ENCODE peak calls at places on chromosomes 11 and 22, in six cellular contexts. P is stimulated activated CD8-positive, alpha-beta memory T cell treated with anti-CD3 and anti-CD28 coated beads, Interleukin-4, amount 100 ng/mL, for 24 hours; F is thoracic aorta; N is endodermal cell; B is AG08395; J is GM13976. O is an unnamed sample.

GRCh38 chr11:33610903-33611302 is 89.7 kb downstream of the C11orf91 start:
- DNase-seq in N (no peak), P (no peak), B (no peak), F (no peak), J (no peak), O (no peak)

GRCh38 chr11:100673063-100673462 is 14.0 kb upstream of the ARHGAP42 start:
- DNase-seq in B (no peak), J (no peak), P (no peak), N (no peak), F (no peak), O (no peak)

GRCh38 chr11:128824199-128825049 is 42.7 kb downstream of the KCNJ1 start:
- DNase-seq in N (no peak), B (no peak), J (no peak), P (no peak), F (no peak), O (peak; percentile 52)

GRCh38 chr11:35978173-35978572 is 34.3 kb downstream of the LDLRAD3 start:
- DNase-seq in P (no peak), B (no peak), F (no peak), N (no peak), J (no peak), O (no peak)

GRCh38 chr22:27778299-27779090 is 23.1 kb downstream of the MN1 start:
- DNase-seq in N (no peak), P (no peak), J (no peak), F (no peak), B (no peak), O (no peak)

GRCh38 chr11:72641900-72642814 is 32.1 kb downstream of the PDE2A start:
- DNase-seq in B (peak; percentile 64), F (no peak), J (peak; percentile 74), P (no peak), N (peak; percentile 84), O (peak; percentile 74)

GRCh38 chr11:19573666-19574065 is 139.0 kb upstream of the NAV2 start:
- DNase-seq in B (no peak), J (no peak), F (no peak), N (no peak), P (no peak), O (peak; percentile 53)

GRCh38 chr11:18490319-18490718 is 34.7 kb downstream of the LDHAL6A start:
- DNase-seq in P (no peak), J (no peak), F (no peak), B (peak; percentile 38), N (no peak), O (no peak)

GRCh38 chr11:75426720-75427086 is 6.3 kb downstream of the KLHL35 start:
- DNase-seq in F (no peak), P (no peak), N (no peak), B (no peak), J (no peak), O (no peak)

GRCh38 chr22:47073101-47073500 is 310.7 kb downstream of the TBC1D22A start:
- DNase-seq in P (no peak), J (no peak), F (no peak), N (no peak), B (no peak), O (no peak)

GRCh38 chr11:117663826-117664225 is 133.2 kb downstream of the DSCAML1 start:
- DNase-seq in P (no peak), J (no peak), F (no peak), N (no peak), B (no peak), O (no peak)

GRCh38 chr22:42202669-42203068 is 67.8 kb downstream of the TCF20 start:
- DNase-seq in P (peak; percentile 54), B (peak; percentile 24), N (peak; percentile 28), F (no peak), J (no peak), O (no peak)

GRCh38 chr11:6656936-6657335 is 1.3 kb upstream of the DCHS1 start:
- DNase-seq in J (no peak), F (no peak), B (no peak), N (no peak), P (no peak), O (no peak)

GRCh38 chr11:113314389-113315301 is at the start of gene TTC12:
- DNase-seq in B (peak; percentile 36), N (peak; percentile 99), F (peak; percentile 68), P (peak; percentile 91), J (peak; percentile 95), O (peak; percentile 98)

GRCh38 chr11:120296554-120296953 is 28.5 kb upstream of the TLCD5 start:
- DNase-seq in F (no peak), N (no peak), J (no peak), B (no peak), P (no peak), O (no peak)

GRCh38 chr11:66346476-66347424 is 679 bp downstream of the B4GAT1 start:
- DNase-seq in F (no peak), N (no peak), P (no peak), B (no peak), J (no peak), O (peak; percentile 45)

GRCh38 chr11:77200869-77201268 is 72.8 kb downstream of the MYO7A start:
- DNase-seq in J (no peak), B (no peak), F (no peak), N (no peak), P (no peak), O (no peak)

GRCh38 chr22:24133187-24133965 is 47.9 kb upstream of the SUSD2 start:
- DNase-seq in N (peak; percentile 69), P (no peak), J (no peak), F (no peak), B (no peak), O (no peak)

GRCh38 chr22:41565403-41566054 is 4.7 kb downstream of the CSDC2 start:
- DNase-seq in B (peak; percentile 88), N (peak; percentile 75), F (no peak), J (no peak), P (no peak), O (peak; percentile 93)

GRCh38 chr11:104653011-104653806 is 245.1 kb downstream of the CASP12 start:
- DNase-seq in P (no peak), B (no peak), F (no peak), J (no peak), N (no peak), O (no peak)

GRCh38 chr11:130652671-130653335 is 204.4 kb downstream of the ADAMTS15 start:
- DNase-seq in B (peak; percentile 73), F (no peak), J (no peak), P (no peak), N (peak; percentile 17), O (peak; percentile 7)

GRCh38 chr22:27825174-27825573 is 23.6 kb upstream of the MN1 start:
- DNase-seq in J (no peak), N (peak; percentile 75), B (no peak), P (no peak), F (no peak), O (no peak)

GRCh38 chr22:22721681-22722309 is 77.4 kb downstream of the GGTLC2 start:
- DNase-seq in B (peak; percentile 7), F (no peak), P (peak; percentile 68), J (no peak), N (no peak), O (peak; percentile 62)

GRCh38 chr11:96486890-96487633 is 97.2 kb downstream of the JRKL start:
- DNase-seq in P (no peak), B (no peak), J (no peak), F (no peak), N (peak; percentile 72), O (peak; percentile 89)

GRCh38 chr11:2662430-2663299 is 37.1 kb downstream of the KCNQ1OT1 start:
- DNase-seq in J (peak; percentile 15), P (no peak), F (no peak), B (no peak), N (peak; percentile 25), O (peak; percentile 43)

GRCh38 chr11:12258451-12258850 is 118.9 kb upstream of the PARVA start:
- DNase-seq in N (no peak), B (peak; percentile 56), J (no peak), P (no peak), F (no peak), O (peak; percentile 80)

GRCh38 chr22:20124083-20124787 is 7.2 kb upstream of the TRMT2A start:
- DNase-seq in J (no peak), N (no peak), F (no peak), P (no peak), B (no peak), O (no peak)

GRCh38 chr22:37218399-37218770 is 6.1 kb upstream of the SSTR3 start:
- DNase-seq in F (no peak), J (no peak), P (no peak), N (no peak), B (no peak), O (no peak)

GRCh38 chr22:30283342-30283741 is 6.0 kb downstream of the CASTOR1 start:
- DNase-seq in F (no peak), P (no peak), J (no peak), B (no peak), N (no peak), O (no peak)

GRCh38 chr11:2132874-2133480 is 6.2 kb downstream of the IGF2 start:
- DNase-seq in P (no peak), F (no peak), N (no peak), B (no peak), J (no peak), O (no peak)

GRCh38 chr11:23021287-23021863 is 161.1 kb upstream of the CCDC179 start:
- DNase-seq in J (peak; percentile 30), F (no peak), N (peak; percentile 67), B (peak; percentile 69), P (no peak), O (peak; percentile 60)

GRCh38 chr11:76149713-76150112 is 56.6 kb downstream of the WNT11 start:
- DNase-seq in B (no peak), J (no peak), P (no peak), N (no peak), F (no peak), O (no peak)

GRCh38 chr22:23268139-23268712 is 87.9 kb downstream of the BCR start:
- DNase-seq in B (no peak), J (no peak), N (peak; percentile 68), F (no peak), P (no peak), O (no peak)

GRCh38 chr22:27132400-27132799 is 475.0 kb downstream of the MIAT start:
- DNase-seq in F (no peak), P (no peak), B (no peak), N (no peak), J (no peak), O (no peak)

GRCh38 chr11:94746721-94747120 is 21.4 kb upstream of the AMOTL1 start:
- DNase-seq in P (no peak), J (no peak), F (no peak), B (no peak), N (no peak), O (no peak)

GRCh38 chr11:130815074-130815802 is 101.0 kb downstream of the SNX19 start:
- DNase-seq in N (no peak), B (no peak), P (no peak), F (no peak), J (no peak), O (no peak)